ENCODE peak calls at places on chromosomes 7 and 10, in five cellular contexts. G is RCC 7860, W is BE2C, K is dorsolateral prefrontal cortex, L is psoas muscle. A is an unnamed sample.

GRCh38 chr10:29702288-29703164 is 67.8 kb upstream of the SVIL start:
- DNase-seq in G (no peak), W (no peak), K (no peak), L (no peak), A (no peak)

GRCh38 chr7:131624536-131624935 is 68.1 kb upstream of the PODXL start:
- DNase-seq in G (no peak), W (no peak), K (no peak), L (no peak), A (no peak)

GRCh38 chr10:51109821-51110533 is 35.7 kb downstream of the PRKG1 start:
- DNase-seq in G (peak), W (no peak), K (no peak), L (no peak), A (no peak)

GRCh38 chr7:7564323-7564780 is 2.3 kb upstream of the MIOS start:
- DNase-seq in G (peak), W (no peak), K (no peak), L (no peak), A (no peak)

GRCh38 chr10:3248526-3249255 is 76.1 kb upstream of the PITRM1 start:
- DNase-seq in G (peak), W (no peak), K (no peak), L (no peak), A (no peak)

GRCh38 chr7:124364283-124364682 is 331.4 kb upstream of the TMEM229A start:
- DNase-seq in G (no peak), W (no peak), K (no peak), L (no peak), A (no peak)

GRCh38 chr7:27532256-27532783 is 130.4 kb downstream of the HIBADH start:
- DNase-seq in G (no peak), W (no peak), K (no peak), L (no peak), A (no peak)

GRCh38 chr7:127819975-127820778 is 168.2 kb downstream of the SND1 start:
- DNase-seq in G (peak), W (no peak), K (no peak), L (no peak), A (no peak)

GRCh38 chr7:140060788-140061606 is 1.8 kb downstream of the PARP12 start:
- DNase-seq in G (no peak), W (peak), K (no peak), L (no peak), A (no peak)

GRCh38 chr10:101775273-101776131 is at the start of gene FGF8:
- DNase-seq in G (no peak), W (no peak), K (no peak), L (no peak), A (no peak)

GRCh38 chr10:79180619-79181221 is 112.0 kb downstream of the ZMIZ1 start:
- DNase-seq in G (peak), W (no peak), K (no peak), L (no peak), A (no peak)

GRCh38 chr7:48755061-48755555 is 169.2 kb upstream of the CDC14C start:
- DNase-seq in G (no peak), W (no peak), K (no peak), L (no peak), A (no peak)

GRCh38 chr7:68107968-68108367 is 1111.3 kb downstream of the TYW1 start:
- DNase-seq in G (peak), W (no peak), K (no peak), L (no peak), A (no peak)

GRCh38 chr7:139853576-139854511 is 24.8 kb downstream of the TBXAS1 start:
- DNase-seq in G (no peak), W (no peak), K (no peak), L (no peak), A (no peak)

GRCh38 chr10:7194571-7194970 is 216.3 kb downstream of the SFMBT2 start:
- DNase-seq in G (no peak), W (no peak), K (no peak), L (no peak), A (no peak)

GRCh38 chr10:67808706-67809105 is 29.3 kb downstream of the DNAJC12 start:
- DNase-seq in G (no peak), W (no peak), K (no peak), L (no peak), A (no peak)

A was measured in RWPE2.